ENCODE peak calls at places on chromosomes 1 and 21, in seven cellular contexts. I is tibial nerve; D is stimulated activated naive CD4-positive, alpha-beta T cell; J is RPMI8226; W is Panc1; E is H9; O is left kidney. V is an unnamed sample.

GRCh38 chr1:87989346-87989745 is 660.7 kb downstream of the LMO4 start:
- DNase-seq in O (no peak), I (no peak), W (no peak), D (no peak), E (no peak), J (no peak), V (no peak)

GRCh38 chr1:20078166-20078565 is 8.2 kb downstream of the PLA2G5 start:
- DNase-seq in D (no peak), W (no peak), E (no peak), O (no peak), J (peak; percentile 67), I (no peak), V (no peak)

GRCh38 chr1:93908394-93909145 is 660 bp downstream of the GCLM start:
- DNase-seq in J (peak; percentile 85), O (peak; percentile 63), I (no peak), D (peak; percentile 18), E (peak; percentile 53), W (no peak), V (peak; percentile 37)

GRCh38 chr1:151790940-151791651 is 796 bp upstream of the TDRKH start:
- DNase-seq in O (peak; percentile 49), W (no peak), I (no peak), J (peak; percentile 34), E (no peak), D (no peak), V (peak; percentile 10)

GRCh38 chr1:44067258-44068250 is 36.3 kb upstream of the SLC6A9 start:
- DNase-seq in W (no peak), O (no peak), E (no peak), I (no peak), D (no peak), J (peak; percentile 49), V (no peak)

GRCh38 chr1:212433577-212434462 is 1.1 kb downstream of the NENF start:
- DNase-seq in I (no peak), E (no peak), D (no peak), O (no peak), J (no peak), W (no peak), V (no peak)

GRCh38 chr1:235971020-235971419 is 93.9 kb downstream of the NID1 start:
- DNase-seq in E (no peak), D (no peak), I (no peak), W (no peak), J (no peak), O (no peak), V (no peak)

GRCh38 chr1:224205438-224205840 is 22.4 kb downstream of the DEGS1 start:
- DNase-seq in W (no peak), J (no peak), O (no peak), I (no peak), D (no peak), E (no peak), V (no peak)

GRCh38 chr1:155218854-155219591 is 10.5 kb downstream of the MTX1 start:
- DNase-seq in W (no peak), J (no peak), E (peak; percentile 57), D (no peak), O (peak; percentile 92), I (no peak), V (no peak)

GRCh38 chr1:175158133-175158532 is 34.4 kb downstream of the KIAA0040 start:
- DNase-seq in D (no peak), J (no peak), W (no peak), O (peak; percentile 12), E (no peak), I (no peak), V (no peak)

GRCh38 chr1:3734602-3735001 is 17.6 kb upstream of the CCDC27 start:
- DNase-seq in D (no peak), E (no peak), I (no peak), W (no peak), J (no peak), O (no peak), V (no peak)

GRCh38 chr1:243270097-243270864 is 14.4 kb downstream of the SDCCAG8 start:
- DNase-seq in D (no peak), J (no peak), E (no peak), W (no peak), I (no peak), O (no peak), V (no peak)

GRCh38 chr1:101148987-101149386 is 87.8 kb upstream of the S1PR1 start:
- DNase-seq in O (peak; percentile 5), E (no peak), D (no peak), J (no peak), W (no peak), I (no peak), V (no peak)

GRCh38 chr21:39860600-39860999 is 6.6 kb upstream of the PCP4 start:
- DNase-seq in I (no peak), W (no peak), O (no peak), D (no peak), J (peak; percentile 74), E (no peak), V (no peak)

GRCh38 chr1:42206164-42206563 is 41.6 kb upstream of the GUCA2A start:
- DNase-seq in D (no peak), E (no peak), I (no peak), J (no peak), W (no peak), O (no peak), V (no peak)

GRCh38 chr1:179121159-179121938 is 39.5 kb downstream of the TOR3A start:
- DNase-seq in I (no peak), O (peak; percentile 67), D (peak; percentile 4), E (no peak), W (no peak), J (peak; percentile 47), V (peak; percentile 19)

GRCh38 chr1:206479164-206480125 is 9.2 kb downstream of the IKBKE start:
- DNase-seq in W (peak; percentile 54), D (peak; percentile 51), I (peak; percentile 68), E (peak; percentile 78), J (peak; percentile 79), O (peak; percentile 93), V (peak; percentile 55)

GRCh38 chr1:222777977-222778376 is 36.9 kb upstream of the DISP1 start:
- DNase-seq in I (no peak), O (no peak), D (no peak), E (no peak), W (peak; percentile 61), J (no peak), V (no peak)

GRCh38 chr1:68438310-68438709 is 11.4 kb downstream of the RPE65 start:
- DNase-seq in I (no peak), O (peak; percentile 18), J (no peak), D (no peak), E (no peak), W (no peak), V (no peak)

GRCh38 chr1:244106173-244106572 is 55.1 kb downstream of the ZBTB18 start:
- DNase-seq in I (no peak), E (no peak), W (no peak), J (no peak), O (no peak), D (no peak), V (no peak)

GRCh38 chr21:28982637-28983036 is 10.0 kb downstream of the LTN1 start:
- DNase-seq in D (no peak), I (no peak), J (no peak), E (no peak), W (no peak), O (no peak), V (no peak)

GRCh38 chr21:35854281-35854680 is 206.0 kb downstream of the SETD4 start:
- DNase-seq in W (no peak), J (no peak), D (no peak), I (no peak), O (no peak), E (no peak), V (no peak)

GRCh38 chr1:197915797-197916686 is 1.1 kb upstream of the LHX9 start:
- DNase-seq in J (peak; percentile 26), E (peak; percentile 90), I (no peak), D (no peak), O (peak; percentile 90), W (no peak), V (no peak)

GRCh38 chr1:54810144-54810942 is 9.2 kb upstream of the TTC22 start:
- DNase-seq in J (peak; percentile 79), W (peak; percentile 67), E (peak; percentile 83), O (peak; percentile 83), D (peak; percentile 41), I (no peak), V (peak; percentile 54)

GRCh38 chr1:219215477-219215876 is 41.8 kb downstream of the LYPLAL1 start:
- DNase-seq in E (no peak), D (no peak), I (no peak), O (no peak), J (no peak), W (no peak), V (no peak)

V was measured in T-helper 9 cell.